ENCODE peak calls at places on chromosome 14, in eight cellular contexts. One of them, this sample, is unnamed.

GRCh38 chr14:72439707-72440106 is 454.2 kb downstream of the DPF3 start:
- DNase-seq in foreskin fibroblast: no peak
- DNase-seq in fibroblast of the aortic adventitia: no peak
- DNase-seq in HFFc6: no peak
- DNase-seq in WTC11: no peak
- DNase-seq in mesothelial cell of epicardium: no peak
- DNase-seq in fibroblast of mammary gland: no peak
- DNase-seq in kidney: no peak
- DNase-seq in this sample: no peak

GRCh38 chr14:69572634-69573135 is 2.0 kb downstream of the CCDC177 start:
- DNase-seq in foreskin fibroblast: no peak
- DNase-seq in fibroblast of the aortic adventitia: no peak
- DNase-seq in HFFc6: no peak
- DNase-seq in WTC11: peak; percentile 24
- DNase-seq in mesothelial cell of epicardium: no peak
- DNase-seq in fibroblast of mammary gland: no peak
- DNase-seq in kidney: no peak
- DNase-seq in this sample: peak; percentile 29

GRCh38 chr14:96263347-96264199 is 7.6 kb downstream of the BDKRB1 start:
- DNase-seq in foreskin fibroblast: no peak
- DNase-seq in fibroblast of the aortic adventitia: no peak
- DNase-seq in HFFc6: no peak
- DNase-seq in WTC11: no peak
- DNase-seq in mesothelial cell of epicardium: no peak
- DNase-seq in fibroblast of mammary gland: no peak
- DNase-seq in kidney: no peak
- DNase-seq in this sample: no peak

GRCh38 chr14:24314377-24315193 is 3.3 kb downstream of the LTB4R start:
- DNase-seq in foreskin fibroblast: no peak
- DNase-seq in fibroblast of the aortic adventitia: no peak
- DNase-seq in HFFc6: no peak
- DNase-seq in WTC11: no peak
- DNase-seq in mesothelial cell of epicardium: no peak
- DNase-seq in fibroblast of mammary gland: no peak
- DNase-seq in kidney: no peak
- DNase-seq in this sample: peak; percentile 39

GRCh38 chr14:50060871-50061663 is 55.3 kb downstream of the VCPKMT start:
- DNase-seq in foreskin fibroblast: peak; percentile 89
- DNase-seq in fibroblast of the aortic adventitia: peak; percentile 96
- DNase-seq in HFFc6: peak; percentile 91
- DNase-seq in WTC11: no peak
- DNase-seq in mesothelial cell of epicardium: no peak
- DNase-seq in fibroblast of mammary gland: peak; percentile 95
- DNase-seq in kidney: no peak
- DNase-seq in this sample: peak; percentile 92

GRCh38 chr14:105864651-105865265 is 338.4 kb downstream of the TMEM121 start:
- DNase-seq in foreskin fibroblast: no peak
- DNase-seq in fibroblast of the aortic adventitia: no peak
- DNase-seq in HFFc6: no peak
- DNase-seq in WTC11: peak; percentile 3
- DNase-seq in mesothelial cell of epicardium: peak; percentile 16
- DNase-seq in fibroblast of mammary gland: no peak
- DNase-seq in kidney: peak; percentile 60
- DNase-seq in this sample: no peak

GRCh38 chr14:106442857-106443256 is 916.5 kb downstream of the TMEM121 start:
- DNase-seq in foreskin fibroblast: no peak
- DNase-seq in fibroblast of the aortic adventitia: no peak
- DNase-seq in HFFc6: no peak
- DNase-seq in WTC11: no peak
- DNase-seq in mesothelial cell of epicardium: no peak
- DNase-seq in fibroblast of mammary gland: no peak
- DNase-seq in kidney: no peak
- DNase-seq in this sample: no peak

GRCh38 chr14:50829472-50830043 is 1.4 kb downstream of the NIN start:
- DNase-seq in foreskin fibroblast: no peak
- DNase-seq in fibroblast of the aortic adventitia: no peak
- DNase-seq in HFFc6: no peak
- DNase-seq in WTC11: peak; percentile 18
- DNase-seq in mesothelial cell of epicardium: no peak
- DNase-seq in fibroblast of mammary gland: no peak
- DNase-seq in kidney: no peak
- DNase-seq in this sample: no peak

GRCh38 chr14:54908230-54908629 is 5.6 kb upstream of the GCH1 start:
- DNase-seq in foreskin fibroblast: no peak
- DNase-seq in fibroblast of the aortic adventitia: no peak
- DNase-seq in HFFc6: no peak
- DNase-seq in WTC11: no peak
- DNase-seq in mesothelial cell of epicardium: no peak
- DNase-seq in fibroblast of mammary gland: no peak
- DNase-seq in kidney: no peak
- DNase-seq in this sample: no peak

GRCh38 chr14:62711351-62712023 is 333.8 kb downstream of the KCNH5 start:
- DNase-seq in foreskin fibroblast: no peak
- DNase-seq in fibroblast of the aortic adventitia: no peak
- DNase-seq in HFFc6: no peak
- DNase-seq in WTC11: no peak
- DNase-seq in mesothelial cell of epicardium: no peak
- DNase-seq in fibroblast of mammary gland: no peak
- DNase-seq in kidney: no peak
- DNase-seq in this sample: no peak

GRCh38 chr14:78022059-78022458 is 148.1 kb upstream of the NRXN3 start:
- DNase-seq in foreskin fibroblast: no peak
- DNase-seq in fibroblast of the aortic adventitia: peak; percentile 45
- DNase-seq in HFFc6: peak; percentile 55
- DNase-seq in WTC11: peak; percentile 89
- DNase-seq in mesothelial cell of epicardium: no peak
- DNase-seq in fibroblast of mammary gland: peak; percentile 68
- DNase-seq in kidney: no peak
- DNase-seq in this sample: peak; percentile 15

GRCh38 chr14:22985894-22986507 is 3.6 kb upstream of the AJUBA start:
- DNase-seq in foreskin fibroblast: no peak
- DNase-seq in fibroblast of the aortic adventitia: no peak
- DNase-seq in HFFc6: no peak
- DNase-seq in WTC11: no peak
- DNase-seq in mesothelial cell of epicardium: no peak
- DNase-seq in fibroblast of mammary gland: no peak
- DNase-seq in kidney: no peak
- DNase-seq in this sample: no peak
- TF ChIP-seq CTCF in foreskin fibroblast: no peak
- TF ChIP-seq CTCF in fibroblast of the aortic adventitia: no peak
- TF ChIP-seq CTCF in HFFc6: no peak
- TF ChIP-seq CTCF in WTC11: no peak
- TF ChIP-seq CTCF in mesothelial cell of epicardium: no peak
- TF ChIP-seq CTCF in fibroblast of mammary gland: no peak
- TF ChIP-seq CTCF in kidney: no peak
- TF ChIP-seq CTCF in this sample: no peak

GRCh38 chr14:52473557-52473956 is 78.7 kb downstream of the TXNDC16 start:
- DNase-seq in foreskin fibroblast: no peak
- DNase-seq in fibroblast of the aortic adventitia: peak; percentile 81
- DNase-seq in HFFc6: peak; percentile 21
- DNase-seq in WTC11: no peak
- DNase-seq in mesothelial cell of epicardium: no peak
- DNase-seq in fibroblast of mammary gland: peak; percentile 73
- DNase-seq in kidney: no peak
- DNase-seq in this sample: no peak

GRCh38 chr14:52467515-52468266 is 84.6 kb downstream of the TXNDC16 start:
- DNase-seq in foreskin fibroblast: no peak
- DNase-seq in fibroblast of the aortic adventitia: no peak
- DNase-seq in HFFc6: no peak
- DNase-seq in WTC11: no peak
- DNase-seq in mesothelial cell of epicardium: no peak
- DNase-seq in fibroblast of mammary gland: no peak
- DNase-seq in kidney: no peak
- DNase-seq in this sample: no peak

GRCh38 chr14:52472728-52473127 is 79.6 kb downstream of the TXNDC16 start:
- DNase-seq in foreskin fibroblast: no peak
- DNase-seq in fibroblast of the aortic adventitia: no peak
- DNase-seq in HFFc6: no peak
- DNase-seq in WTC11: no peak
- DNase-seq in mesothelial cell of epicardium: no peak
- DNase-seq in fibroblast of mammary gland: no peak
- DNase-seq in kidney: no peak
- DNase-seq in this sample: no peak
- TF ChIP-seq CTCF in foreskin fibroblast: no peak
- TF ChIP-seq CTCF in fibroblast of the aortic adventitia: no peak
- TF ChIP-seq CTCF in HFFc6: no peak
- TF ChIP-seq CTCF in WTC11: no peak
- TF ChIP-seq CTCF in mesothelial cell of epicardium: no peak
- TF ChIP-seq CTCF in fibroblast of mammary gland: no peak
- TF ChIP-seq CTCF in kidney: no peak
- TF ChIP-seq CTCF in this sample: no peak

DNA sequence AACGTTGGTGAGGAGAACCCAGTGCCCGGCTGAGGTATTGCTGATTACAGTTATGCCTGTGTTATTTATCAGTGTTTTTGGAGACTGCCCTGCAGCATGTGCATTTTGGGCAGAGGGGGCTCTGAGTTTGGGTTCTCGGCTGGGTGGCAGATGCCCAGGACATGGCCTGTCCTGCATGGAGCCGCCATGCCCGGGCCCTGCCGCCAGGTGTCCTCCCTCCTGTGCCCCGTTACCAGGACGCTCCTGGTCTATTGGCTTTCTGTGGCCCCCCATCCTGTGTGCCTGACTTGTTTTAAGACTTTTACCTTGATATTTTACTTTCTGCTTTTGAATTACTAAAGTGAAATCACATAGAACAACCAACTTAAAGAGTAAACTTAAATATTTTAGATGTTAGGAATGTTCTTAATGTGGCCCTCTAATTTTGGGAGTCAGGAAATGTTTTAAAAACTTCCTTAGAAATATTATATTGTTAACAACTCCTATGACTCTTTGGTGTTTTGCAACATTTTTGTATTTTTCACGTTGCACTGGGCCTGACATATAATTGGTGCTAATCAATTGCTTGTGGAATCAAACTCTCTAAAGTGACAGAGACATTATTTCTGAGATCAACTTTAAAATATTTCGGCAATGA is 51.8 kb downstream of the PRIMA1 start:
- DNase-seq in foreskin fibroblast: no peak
- DNase-seq in fibroblast of the aortic adventitia: no peak
- DNase-seq in HFFc6: no peak
- DNase-seq in WTC11: peak; percentile 58
- DNase-seq in mesothelial cell of epicardium: no peak
- DNase-seq in fibroblast of mammary gland: no peak
- DNase-seq in kidney: peak; percentile 35
- DNase-seq in this sample: no peak
- TF ChIP-seq CTCF in foreskin fibroblast: no peak
- TF ChIP-seq CTCF in fibroblast of the aortic adventitia: no peak
- TF ChIP-seq CTCF in HFFc6: no peak
- TF ChIP-seq CTCF in WTC11: peak; percentile 45
- TF ChIP-seq CTCF in mesothelial cell of epicardium: no peak
- TF ChIP-seq CTCF in fibroblast of mammary gland: no peak
- TF ChIP-seq CTCF in kidney: no peak
- TF ChIP-seq CTCF in this sample: no peak

DNA sequence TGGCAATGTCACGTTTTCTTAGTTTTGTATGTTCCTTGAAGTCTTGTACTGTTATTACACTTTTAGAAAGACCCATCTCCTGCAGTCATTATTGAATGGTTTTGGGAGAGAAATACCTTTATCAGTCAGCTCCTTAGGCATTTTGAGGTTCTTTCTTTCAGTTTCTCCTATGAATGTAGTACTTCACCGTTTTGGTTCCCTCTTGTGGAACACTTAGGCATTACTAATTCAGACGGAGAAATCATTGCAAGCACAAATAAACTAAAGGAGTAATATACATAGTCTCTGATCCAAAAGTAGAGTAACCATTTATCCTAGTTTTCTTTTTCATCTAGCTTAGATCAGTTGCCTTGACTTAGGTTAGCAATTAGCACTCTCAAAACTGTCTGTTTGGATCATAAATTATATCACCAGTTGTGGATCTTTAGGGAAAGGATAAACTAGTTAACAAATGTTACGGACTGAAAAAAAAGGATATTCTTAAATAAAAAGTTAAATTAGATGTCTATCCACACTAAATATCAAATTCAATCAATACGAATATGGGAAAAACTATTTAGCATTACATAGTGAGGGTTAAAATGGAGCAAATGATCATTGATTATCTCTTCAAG is 1538.3 kb upstream of the SEL1L start:
- DNase-seq in foreskin fibroblast: no peak
- DNase-seq in fibroblast of the aortic adventitia: no peak
- DNase-seq in HFFc6: no peak
- DNase-seq in WTC11: no peak
- DNase-seq in mesothelial cell of epicardium: no peak
- DNase-seq in fibroblast of mammary gland: peak; percentile 25
- DNase-seq in kidney: no peak
- DNase-seq in this sample: peak; percentile 46
- TF ChIP-seq CTCF in foreskin fibroblast: peak; percentile 37
- TF ChIP-seq CTCF in fibroblast of the aortic adventitia: no peak
- TF ChIP-seq CTCF in HFFc6: peak; percentile 57
- TF ChIP-seq CTCF in WTC11: peak; percentile 25
- TF ChIP-seq CTCF in mesothelial cell of epicardium: peak; percentile 81
- TF ChIP-seq CTCF in fibroblast of mammary gland: peak; percentile 34
- TF ChIP-seq CTCF in kidney: no peak
- TF ChIP-seq CTCF in this sample: peak; percentile 69

This sample was measured in foreskin keratinocyte.